ENCODE peak calls at places on chromosome 4, in four cellular contexts. One of them, this sample, is unnamed.

GRCh38 chr4:4685810-4686209 is 144.0 kb upstream of the STX18 start:
- DNase-seq in activated T-helper 1 cell treated with anti-CD3 and anti-CD28 coated beads, Interleukin-2, amount 50 U/mL, for 16 hours: no peak
- DNase-seq in aorta: no peak
- DNase-seq in NAMALWA: no peak
- DNase-seq in this sample: no peak

GRCh38 chr4:169184236-169184635 is 86.5 kb downstream of the SH3RF1 start:
- DNase-seq in activated T-helper 1 cell treated with anti-CD3 and anti-CD28 coated beads, Interleukin-2, amount 50 U/mL, for 16 hours: no peak
- DNase-seq in aorta: no peak
- DNase-seq in NAMALWA: no peak
- DNase-seq in this sample: no peak

GRCh38 chr4:139956436-139957107 is 197.4 kb downstream of the MAML3 start:
- DNase-seq in activated T-helper 1 cell treated with anti-CD3 and anti-CD28 coated beads, Interleukin-2, amount 50 U/mL, for 16 hours: no peak
- DNase-seq in aorta: no peak
- DNase-seq in NAMALWA: no peak
- DNase-seq in this sample: no peak

GRCh38 chr4:168631241-168632151 is 134.6 kb downstream of the PALLD start:
- DNase-seq in activated T-helper 1 cell treated with anti-CD3 and anti-CD28 coated beads, Interleukin-2, amount 50 U/mL, for 16 hours: no peak
- DNase-seq in aorta: peak
- DNase-seq in NAMALWA: no peak
- DNase-seq in this sample: peak

GRCh38 chr4:1220566-1220965 is 28.4 kb downstream of the CTBP1 start:
- DNase-seq in activated T-helper 1 cell treated with anti-CD3 and anti-CD28 coated beads, Interleukin-2, amount 50 U/mL, for 16 hours: no peak
- DNase-seq in aorta: no peak
- DNase-seq in NAMALWA: no peak
- DNase-seq in this sample: no peak

GRCh38 chr4:42636591-42636990 is 20.3 kb downstream of the ATP8A1 start:
- DNase-seq in activated T-helper 1 cell treated with anti-CD3 and anti-CD28 coated beads, Interleukin-2, amount 50 U/mL, for 16 hours: no peak
- DNase-seq in aorta: no peak
- DNase-seq in NAMALWA: peak
- DNase-seq in this sample: no peak

GRCh38 chr4:20723019-20723418 is 22.8 kb downstream of the PACRGL start:
- DNase-seq in activated T-helper 1 cell treated with anti-CD3 and anti-CD28 coated beads, Interleukin-2, amount 50 U/mL, for 16 hours: no peak
- DNase-seq in aorta: no peak
- DNase-seq in NAMALWA: no peak
- DNase-seq in this sample: no peak

GRCh38 chr4:61795998-61796397 is 595.9 kb downstream of the ADGRL3 start:
- DNase-seq in activated T-helper 1 cell treated with anti-CD3 and anti-CD28 coated beads, Interleukin-2, amount 50 U/mL, for 16 hours: no peak
- DNase-seq in aorta: no peak
- DNase-seq in NAMALWA: no peak
- DNase-seq in this sample: no peak

GRCh38 chr4:75525108-75525507 is 10.8 kb downstream of the THAP6 start:
- DNase-seq in activated T-helper 1 cell treated with anti-CD3 and anti-CD28 coated beads, Interleukin-2, amount 50 U/mL, for 16 hours: no peak
- DNase-seq in aorta: no peak
- DNase-seq in NAMALWA: no peak
- DNase-seq in this sample: no peak

GRCh38 chr4:8219236-8219635 is 20.1 kb downstream of the SH3TC1 start:
- DNase-seq in activated T-helper 1 cell treated with anti-CD3 and anti-CD28 coated beads, Interleukin-2, amount 50 U/mL, for 16 hours: no peak
- DNase-seq in aorta: no peak
- DNase-seq in NAMALWA: no peak
- DNase-seq in this sample: peak

GRCh38 chr4:109119852-109120251 is 182.6 kb downstream of the COL25A1 start:
- DNase-seq in activated T-helper 1 cell treated with anti-CD3 and anti-CD28 coated beads, Interleukin-2, amount 50 U/mL, for 16 hours: no peak
- DNase-seq in aorta: no peak
- DNase-seq in NAMALWA: no peak
- DNase-seq in this sample: no peak

GRCh38 chr4:1010522-1011021 is 854 bp upstream of the FGFRL1 start:
- DNase-seq in activated T-helper 1 cell treated with anti-CD3 and anti-CD28 coated beads, Interleukin-2, amount 50 U/mL, for 16 hours: peak
- DNase-seq in aorta: peak
- DNase-seq in NAMALWA: peak
- DNase-seq in this sample: peak

GRCh38 chr4:142353149-142353738 is 492.9 kb downstream of the INPP4B start:
- DNase-seq in activated T-helper 1 cell treated with anti-CD3 and anti-CD28 coated beads, Interleukin-2, amount 50 U/mL, for 16 hours: no peak
- DNase-seq in aorta: no peak
- DNase-seq in NAMALWA: peak
- DNase-seq in this sample: no peak

GRCh38 chr4:177809786-177810185 is 367.5 kb upstream of the AGA start:
- DNase-seq in activated T-helper 1 cell treated with anti-CD3 and anti-CD28 coated beads, Interleukin-2, amount 50 U/mL, for 16 hours: no peak
- DNase-seq in aorta: no peak
- DNase-seq in NAMALWA: no peak
- DNase-seq in this sample: no peak

GRCh38 chr4:110183643-110184042 is 14.8 kb downstream of the ELOVL6 start:
- DNase-seq in activated T-helper 1 cell treated with anti-CD3 and anti-CD28 coated beads, Interleukin-2, amount 50 U/mL, for 16 hours: no peak
- DNase-seq in aorta: no peak
- DNase-seq in NAMALWA: no peak
- DNase-seq in this sample: no peak

GRCh38 chr4:4542824-4543485 is 1.1 kb upstream of the STX18 start:
- DNase-seq in activated T-helper 1 cell treated with anti-CD3 and anti-CD28 coated beads, Interleukin-2, amount 50 U/mL, for 16 hours: no peak
- DNase-seq in aorta: no peak
- DNase-seq in NAMALWA: no peak
- DNase-seq in this sample: no peak

GRCh38 chr4:151409470-151410313 is 716 bp downstream of the FHIP1A start:
- DNase-seq in activated T-helper 1 cell treated with anti-CD3 and anti-CD28 coated beads, Interleukin-2, amount 50 U/mL, for 16 hours: no peak
- DNase-seq in aorta: no peak
- DNase-seq in NAMALWA: no peak
- DNase-seq in this sample: peak

GRCh38 chr4:183798921-183799307 is 106.2 kb upstream of the STOX2 start:
- DNase-seq in activated T-helper 1 cell treated with anti-CD3 and anti-CD28 coated beads, Interleukin-2, amount 50 U/mL, for 16 hours: no peak
- DNase-seq in aorta: no peak
- DNase-seq in NAMALWA: no peak
- DNase-seq in this sample: no peak

GRCh38 chr4:144591401-144591800 is 54.6 kb upstream of the HHIP start:
- DNase-seq in activated T-helper 1 cell treated with anti-CD3 and anti-CD28 coated beads, Interleukin-2, amount 50 U/mL, for 16 hours: no peak
- DNase-seq in aorta: no peak
- DNase-seq in NAMALWA: no peak
- DNase-seq in this sample: no peak

GRCh38 chr4:61200991-61201526 is 933 bp downstream of the ADGRL3 start:
- DNase-seq in activated T-helper 1 cell treated with anti-CD3 and anti-CD28 coated beads, Interleukin-2, amount 50 U/mL, for 16 hours: no peak
- DNase-seq in aorta: peak
- DNase-seq in NAMALWA: no peak
- DNase-seq in this sample: peak

GRCh38 chr4:181728567-181728966 is 514.6 kb upstream of the TENM3 start:
- DNase-seq in activated T-helper 1 cell treated with anti-CD3 and anti-CD28 coated beads, Interleukin-2, amount 50 U/mL, for 16 hours: no peak
- DNase-seq in aorta: no peak
- DNase-seq in NAMALWA: no peak
- DNase-seq in this sample: no peak

GRCh38 chr4:79253930-79254329 is 71.9 kb downstream of the NAA11 start:
- DNase-seq in activated T-helper 1 cell treated with anti-CD3 and anti-CD28 coated beads, Interleukin-2, amount 50 U/mL, for 16 hours: no peak
- DNase-seq in aorta: no peak
- DNase-seq in NAMALWA: no peak
- DNase-seq in this sample: no peak

GRCh38 chr4:42995343-42995944 is 102.9 kb downstream of the GRXCR1 start:
- DNase-seq in activated T-helper 1 cell treated with anti-CD3 and anti-CD28 coated beads, Interleukin-2, amount 50 U/mL, for 16 hours: no peak
- DNase-seq in aorta: no peak
- DNase-seq in NAMALWA: peak
- DNase-seq in this sample: no peak

GRCh38 chr4:165402375-165402774 is 23.6 kb downstream of the CPE start:
- DNase-seq in activated T-helper 1 cell treated with anti-CD3 and anti-CD28 coated beads, Interleukin-2, amount 50 U/mL, for 16 hours: no peak
- DNase-seq in aorta: no peak
- DNase-seq in NAMALWA: no peak
- DNase-seq in this sample: no peak

GRCh38 chr4:53043900-53044650 is 182.0 kb downstream of the RASL11B start:
- DNase-seq in activated T-helper 1 cell treated with anti-CD3 and anti-CD28 coated beads, Interleukin-2, amount 50 U/mL, for 16 hours: no peak
- DNase-seq in aorta: no peak
- DNase-seq in NAMALWA: no peak
- DNase-seq in this sample: no peak

GRCh38 chr4:80219301-80220025 is 22.2 kb downstream of the PRDM8 start:
- DNase-seq in activated T-helper 1 cell treated with anti-CD3 and anti-CD28 coated beads, Interleukin-2, amount 50 U/mL, for 16 hours: no peak
- DNase-seq in aorta: no peak
- DNase-seq in NAMALWA: no peak
- DNase-seq in this sample: no peak

GRCh38 chr4:7432531-7433375 is 2.0 kb downstream of the PSAPL1 start:
- DNase-seq in activated T-helper 1 cell treated with anti-CD3 and anti-CD28 coated beads, Interleukin-2, amount 50 U/mL, for 16 hours: no peak
- DNase-seq in aorta: peak
- DNase-seq in NAMALWA: no peak
- DNase-seq in this sample: no peak

GRCh38 chr4:27791640-27792039 is 931.0 kb downstream of the STIM2 start:
- DNase-seq in activated T-helper 1 cell treated with anti-CD3 and anti-CD28 coated beads, Interleukin-2, amount 50 U/mL, for 16 hours: no peak
- DNase-seq in aorta: no peak
- DNase-seq in NAMALWA: no peak
- DNase-seq in this sample: no peak

GRCh38 chr4:175539498-175539897 is 272.6 kb downstream of the GPM6A start:
- DNase-seq in activated T-helper 1 cell treated with anti-CD3 and anti-CD28 coated beads, Interleukin-2, amount 50 U/mL, for 16 hours: no peak
- DNase-seq in aorta: no peak
- DNase-seq in NAMALWA: no peak
- DNase-seq in this sample: no peak

GRCh38 chr4:145177906-145178538 is 2.4 kb downstream of the OTUD4 start:
- DNase-seq in activated T-helper 1 cell treated with anti-CD3 and anti-CD28 coated beads, Interleukin-2, amount 50 U/mL, for 16 hours: no peak
- DNase-seq in aorta: no peak
- DNase-seq in NAMALWA: peak
- DNase-seq in this sample: no peak

GRCh38 chr4:53122280-53123116 is 243.4 kb downstream of the SCFD2 start:
- DNase-seq in activated T-helper 1 cell treated with anti-CD3 and anti-CD28 coated beads, Interleukin-2, amount 50 U/mL, for 16 hours: no peak
- DNase-seq in aorta: no peak
- DNase-seq in NAMALWA: no peak
- DNase-seq in this sample: no peak

GRCh38 chr4:84498203-84499026 is 677 bp downstream of the NKX6-1 start:
- DNase-seq in activated T-helper 1 cell treated with anti-CD3 and anti-CD28 coated beads, Interleukin-2, amount 50 U/mL, for 16 hours: no peak
- DNase-seq in aorta: peak
- DNase-seq in NAMALWA: no peak
- DNase-seq in this sample: no peak

GRCh38 chr4:133178960-133179359 is 29.9 kb downstream of the PCDH10 start:
- DNase-seq in activated T-helper 1 cell treated with anti-CD3 and anti-CD28 coated beads, Interleukin-2, amount 50 U/mL, for 16 hours: no peak
- DNase-seq in aorta: no peak
- DNase-seq in NAMALWA: no peak
- DNase-seq in this sample: no peak

GRCh38 chr4:102281171-102281842 is 64.0 kb downstream of the SLC39A8 start:
- DNase-seq in activated T-helper 1 cell treated with anti-CD3 and anti-CD28 coated beads, Interleukin-2, amount 50 U/mL, for 16 hours: no peak
- DNase-seq in aorta: no peak
- DNase-seq in NAMALWA: no peak
- DNase-seq in this sample: no peak

GRCh38 chr4:12170308-12170707 is 741.6 kb upstream of the HS3ST1 start:
- DNase-seq in activated T-helper 1 cell treated with anti-CD3 and anti-CD28 coated beads, Interleukin-2, amount 50 U/mL, for 16 hours: no peak
- DNase-seq in aorta: no peak
- DNase-seq in NAMALWA: no peak
- DNase-seq in this sample: no peak

This sample was measured in left lung.